ENCODE peak calls at places on chromosomes 5 and 9, in seven cellular contexts. H is A549; M is left ventricle myocardium inferior; K is ovary; U is CD4-positive, alpha-beta T cell; I is cardiac muscle cell; G is esophagus squamous epithelium. D is an unnamed sample.

GRCh38 chr5:136722581-136722980 is 357.2 kb upstream of the TRPC7 start:
- DNase-seq in K (no peak), H (no peak), U (no peak), I (no peak), M (no peak), G (no peak), D (no peak)

GRCh38 chr5:54517174-54517511 is 416 bp upstream of the SNX18 start:
- DNase-seq in H (no peak), G (no peak), U (no peak), M (no peak), K (no peak), I (no peak), D (no peak)

GRCh38 chr5:120586646-120587045 is 122.5 kb downstream of the PRR16 start:
- DNase-seq in U (no peak), M (no peak), G (no peak), K (no peak), H (no peak), I (no peak), D (no peak)

GRCh38 chr5:12214631-12215030 is 310.4 kb upstream of the CTNND2 start:
- DNase-seq in M (no peak), K (no peak), U (no peak), G (no peak), H (no peak), I (no peak), D (no peak)

GRCh38 chr5:96927008-96927407 is 8.9 kb upstream of the LNPEP start:
- DNase-seq in K (no peak), G (no peak), I (peak), M (no peak), H (no peak), U (no peak), D (no peak)

GRCh38 chr5:167759411-167759821 is 532.0 kb upstream of the WWC1 start:
- DNase-seq in M (no peak), I (peak), G (no peak), H (peak), K (no peak), U (no peak), D (peak)

GRCh38 chr5:125059255-125060050 is 313.0 kb upstream of the ZNF608 start:
- DNase-seq in G (no peak), I (no peak), H (no peak), M (no peak), U (no peak), K (no peak), D (no peak)

GRCh38 chr5:82806513-82806912 is 270.7 kb downstream of the TMEM167A start:
- DNase-seq in G (no peak), K (no peak), I (peak), U (no peak), H (no peak), M (no peak), D (peak)

GRCh38 chr5:100232730-100233129 is 302.4 kb upstream of the FAM174A start:
- DNase-seq in G (no peak), K (no peak), U (no peak), H (no peak), M (no peak), I (no peak), D (no peak)

DNA sequence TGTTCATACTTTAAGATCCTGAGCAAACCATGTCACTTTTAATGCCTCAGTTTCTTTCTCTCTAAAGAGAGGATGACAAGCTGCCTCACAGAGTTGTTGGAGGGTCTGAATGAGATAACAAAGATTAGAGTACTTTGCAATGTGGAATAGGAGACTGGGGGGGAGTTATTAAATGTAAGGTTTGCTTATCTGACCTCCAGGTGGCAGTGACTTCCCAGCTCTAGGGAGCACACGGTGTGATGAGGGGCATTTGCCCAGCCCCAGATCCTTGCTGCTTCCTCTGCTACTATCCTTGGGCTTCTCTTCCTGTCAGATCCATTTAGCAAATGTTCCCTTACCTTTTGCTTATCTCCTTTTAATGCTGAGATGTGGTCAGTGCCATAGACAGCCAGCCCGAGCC is 30.7 kb downstream of the ENHO start:
- DNase-seq in U (no peak), G (no peak), I (no peak), H (peak), M (no peak), K (no peak), D (no peak)
- TF ChIP-seq CTCF in U (no peak), G (no peak), I (no peak), H (peak), M (no peak), K (no peak), D (no peak)

GRCh38 chr5:41876678-41877077 is 6.5 kb upstream of the OXCT1 start:
- DNase-seq in M (no peak), U (no peak), I (no peak), H (no peak), K (no peak), G (no peak), D (no peak)
- H3K27ac ChIP-seq in M (no peak), U (no peak), I (no peak), H (no peak), K (no peak), G (no peak), D (no peak)

DNA sequence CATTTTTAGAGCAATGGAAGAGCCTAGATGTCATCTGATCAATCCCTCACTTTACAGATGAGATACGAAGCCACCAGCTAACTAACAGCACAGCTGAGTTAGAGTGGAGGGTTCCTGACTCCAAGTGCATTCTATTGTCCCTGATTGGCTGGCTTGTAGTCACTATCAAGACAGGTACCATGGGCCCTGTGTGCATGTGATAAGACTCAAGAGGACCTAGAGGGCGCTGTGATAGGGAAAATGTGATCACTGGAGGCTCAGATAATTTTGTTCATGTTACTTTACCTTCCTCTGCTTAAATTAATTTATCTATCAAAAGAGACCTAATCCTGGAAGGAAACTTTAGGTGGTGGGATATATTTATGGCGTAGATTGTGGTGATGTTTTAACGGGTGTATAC is 19.5 kb upstream of the SNAPC3 start:
- DNase-seq in U (no peak), I (no peak), K (no peak), G (no peak), M (no peak), H (peak), D (no peak)
- TF ChIP-seq CTCF in U (no peak), I (no peak), K (no peak), G (no peak), M (peak), H (peak), D (peak)

GRCh38 chr5:34684980-34685352 is 28.8 kb downstream of the RAI14 start:
- DNase-seq in K (no peak), G (no peak), M (no peak), H (no peak), I (no peak), U (no peak), D (no peak)
- H3K27ac ChIP-seq in K (no peak), G (no peak), M (no peak), H (peak), I (peak), U (no peak), D (no peak)

DNA sequence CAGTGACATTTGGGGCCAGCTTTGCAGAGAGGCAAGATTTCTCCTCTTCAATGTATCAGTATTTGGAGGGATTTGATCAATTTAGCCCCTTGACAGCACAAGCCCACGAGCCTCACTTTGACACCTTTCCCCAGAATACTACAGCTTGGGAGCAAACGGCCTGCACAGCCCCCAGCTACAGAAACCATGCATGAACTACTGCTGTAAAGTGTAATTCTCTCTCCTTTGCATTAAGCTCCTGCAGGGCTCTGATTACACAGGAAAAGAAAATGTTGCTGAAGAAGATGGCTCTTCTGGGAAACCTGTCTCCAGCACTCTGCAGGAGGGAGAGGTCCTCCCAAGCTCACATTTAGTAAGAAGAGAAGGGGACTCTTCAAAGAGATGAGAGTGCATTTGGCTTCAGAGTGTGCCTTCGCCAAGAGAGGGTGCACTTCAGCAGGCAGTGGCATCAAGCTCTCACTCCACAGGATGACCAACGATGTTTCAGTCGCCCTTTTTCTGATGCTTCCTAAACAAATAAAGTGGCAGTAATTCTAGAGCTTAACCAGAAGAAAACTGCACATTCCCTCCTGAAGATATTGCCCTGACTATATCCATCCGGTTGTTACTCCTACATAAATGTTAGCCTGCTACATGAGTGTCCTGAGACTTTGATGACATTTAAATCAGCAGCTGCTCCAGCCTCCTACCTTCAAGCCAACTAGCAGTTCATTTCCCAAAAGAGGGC is 272.1 kb downstream of the AUH start:
- DNase-seq in M (no peak), G (no peak), H (peak), I (peak), U (no peak), K (no peak), D (no peak)
- TF ChIP-seq CTCF in M (peak), G (no peak), H (peak), I (peak), U (no peak), K (no peak), D (no peak)

GRCh38 chr5:177328545-177329231 is 17.0 kb upstream of the MXD3 start:
- DNase-seq in I (no peak), G (no peak), U (no peak), K (no peak), H (no peak), M (peak), D (no peak)
- H3K27ac ChIP-seq in I (no peak), G (peak), U (no peak), K (no peak), H (peak), M (no peak), D (peak)